ENCODE peak calls at places on chromosomes 12 and 14, in ten cellular contexts. One of them, this sample, is unnamed.

GRCh38 chr14:75204106-75204505 is 27.7 kb upstream of the TMED10 start:
- DNase-seq in uterus: no peak
- DNase-seq in central memory CD4-positive, alpha-beta T cell: no peak
- DNase-seq in RWPE2: no peak
- DNase-seq in GM19239: no peak
- DNase-seq in stimulated activated CD4-positive, alpha-beta T cell treated with anti-CD3 and anti-CD28 coated beads, Interleukin-12 subunit alpha, Interleukin-12 subunit beta, amount 100 ng/mL, for 48 hours: no peak
- DNase-seq in astrocyte of the spinal cord: peak
- DNase-seq in aorta: no peak
- DNase-seq in foreskin fibroblast: no peak
- DNase-seq in NCI-H774: no peak
- DNase-seq in this sample: no peak

GRCh38 chr14:55151601-55152000 is 22.5 kb downstream of the LGALS3 start:
- DNase-seq in NCI-H774: no peak
- DNase-seq in central memory CD4-positive, alpha-beta T cell: no peak
- DNase-seq in foreskin fibroblast: no peak
- DNase-seq in RWPE2: no peak
- DNase-seq in GM19239: no peak
- DNase-seq in uterus: no peak
- DNase-seq in aorta: no peak
- DNase-seq in stimulated activated CD4-positive, alpha-beta T cell treated with anti-CD3 and anti-CD28 coated beads, Interleukin-12 subunit alpha, Interleukin-12 subunit beta, amount 100 ng/mL, for 48 hours: no peak
- DNase-seq in astrocyte of the spinal cord: no peak
- DNase-seq in this sample: no peak

GRCh38 chr14:104107101-104107581 is 21.6 kb downstream of the ASPG start:
- DNase-seq in NCI-H774: no peak
- DNase-seq in uterus: peak
- DNase-seq in RWPE2: peak
- DNase-seq in foreskin fibroblast: no peak
- DNase-seq in aorta: no peak
- DNase-seq in stimulated activated CD4-positive, alpha-beta T cell treated with anti-CD3 and anti-CD28 coated beads, Interleukin-12 subunit alpha, Interleukin-12 subunit beta, amount 100 ng/mL, for 48 hours: no peak
- DNase-seq in astrocyte of the spinal cord: no peak
- DNase-seq in central memory CD4-positive, alpha-beta T cell: no peak
- DNase-seq in GM19239: no peak
- DNase-seq in this sample: no peak

GRCh38 chr14:79056879-79057278 is 886.7 kb downstream of the NRXN3 start:
- DNase-seq in central memory CD4-positive, alpha-beta T cell: no peak
- DNase-seq in uterus: no peak
- DNase-seq in foreskin fibroblast: peak
- DNase-seq in RWPE2: no peak
- DNase-seq in aorta: no peak
- DNase-seq in NCI-H774: no peak
- DNase-seq in GM19239: no peak
- DNase-seq in stimulated activated CD4-positive, alpha-beta T cell treated with anti-CD3 and anti-CD28 coated beads, Interleukin-12 subunit alpha, Interleukin-12 subunit beta, amount 100 ng/mL, for 48 hours: no peak
- DNase-seq in astrocyte of the spinal cord: peak
- DNase-seq in this sample: no peak

GRCh38 chr12:104533134-104533533 is 76.4 kb downstream of the CHST11 start:
- DNase-seq in astrocyte of the spinal cord: no peak
- DNase-seq in aorta: no peak
- DNase-seq in foreskin fibroblast: no peak
- DNase-seq in GM19239: no peak
- DNase-seq in central memory CD4-positive, alpha-beta T cell: no peak
- DNase-seq in stimulated activated CD4-positive, alpha-beta T cell treated with anti-CD3 and anti-CD28 coated beads, Interleukin-12 subunit alpha, Interleukin-12 subunit beta, amount 100 ng/mL, for 48 hours: no peak
- DNase-seq in uterus: no peak
- DNase-seq in RWPE2: no peak
- DNase-seq in NCI-H774: no peak
- DNase-seq in this sample: no peak

GRCh38 chr14:78917462-78917861 is 747.3 kb downstream of the NRXN3 start:
- DNase-seq in stimulated activated CD4-positive, alpha-beta T cell treated with anti-CD3 and anti-CD28 coated beads, Interleukin-12 subunit alpha, Interleukin-12 subunit beta, amount 100 ng/mL, for 48 hours: no peak
- DNase-seq in GM19239: no peak
- DNase-seq in foreskin fibroblast: no peak
- DNase-seq in RWPE2: no peak
- DNase-seq in astrocyte of the spinal cord: no peak
- DNase-seq in aorta: no peak
- DNase-seq in central memory CD4-positive, alpha-beta T cell: no peak
- DNase-seq in NCI-H774: no peak
- DNase-seq in uterus: no peak
- DNase-seq in this sample: no peak

GRCh38 chr14:96170961-96171592 is 33.6 kb upstream of the BDKRB2 start:
- DNase-seq in stimulated activated CD4-positive, alpha-beta T cell treated with anti-CD3 and anti-CD28 coated beads, Interleukin-12 subunit alpha, Interleukin-12 subunit beta, amount 100 ng/mL, for 48 hours: no peak
- DNase-seq in astrocyte of the spinal cord: no peak
- DNase-seq in foreskin fibroblast: no peak
- DNase-seq in NCI-H774: no peak
- DNase-seq in RWPE2: peak
- DNase-seq in aorta: no peak
- DNase-seq in GM19239: no peak
- DNase-seq in central memory CD4-positive, alpha-beta T cell: no peak
- DNase-seq in uterus: no peak
- DNase-seq in this sample: no peak

GRCh38 chr12:38998887-38999482 is 93.6 kb upstream of the CPNE8 start:
- DNase-seq in astrocyte of the spinal cord: no peak
- DNase-seq in foreskin fibroblast: no peak
- DNase-seq in NCI-H774: no peak
- DNase-seq in stimulated activated CD4-positive, alpha-beta T cell treated with anti-CD3 and anti-CD28 coated beads, Interleukin-12 subunit alpha, Interleukin-12 subunit beta, amount 100 ng/mL, for 48 hours: no peak
- DNase-seq in GM19239: no peak
- DNase-seq in aorta: no peak
- DNase-seq in central memory CD4-positive, alpha-beta T cell: no peak
- DNase-seq in uterus: no peak
- DNase-seq in RWPE2: no peak
- DNase-seq in this sample: no peak

GRCh38 chr12:130972589-130972950 is 18.9 kb downstream of the ADGRD1 start:
- DNase-seq in NCI-H774: no peak
- DNase-seq in RWPE2: no peak
- DNase-seq in stimulated activated CD4-positive, alpha-beta T cell treated with anti-CD3 and anti-CD28 coated beads, Interleukin-12 subunit alpha, Interleukin-12 subunit beta, amount 100 ng/mL, for 48 hours: no peak
- DNase-seq in uterus: no peak
- DNase-seq in astrocyte of the spinal cord: no peak
- DNase-seq in GM19239: no peak
- DNase-seq in central memory CD4-positive, alpha-beta T cell: no peak
- DNase-seq in foreskin fibroblast: no peak
- DNase-seq in aorta: no peak
- DNase-seq in this sample: no peak

GRCh38 chr12:124994435-124994975 is 1.1 kb downstream of the BRI3BP start:
- DNase-seq in foreskin fibroblast: no peak
- DNase-seq in uterus: no peak
- DNase-seq in RWPE2: no peak
- DNase-seq in stimulated activated CD4-positive, alpha-beta T cell treated with anti-CD3 and anti-CD28 coated beads, Interleukin-12 subunit alpha, Interleukin-12 subunit beta, amount 100 ng/mL, for 48 hours: no peak
- DNase-seq in NCI-H774: no peak
- DNase-seq in central memory CD4-positive, alpha-beta T cell: no peak
- DNase-seq in aorta: no peak
- DNase-seq in astrocyte of the spinal cord: peak
- DNase-seq in GM19239: no peak
- DNase-seq in this sample: no peak

GRCh38 chr12:74105434-74105833 is 432.2 kb upstream of the ATXN7L3B start:
- DNase-seq in uterus: no peak
- DNase-seq in GM19239: no peak
- DNase-seq in RWPE2: no peak
- DNase-seq in central memory CD4-positive, alpha-beta T cell: no peak
- DNase-seq in NCI-H774: no peak
- DNase-seq in aorta: no peak
- DNase-seq in astrocyte of the spinal cord: peak
- DNase-seq in foreskin fibroblast: no peak
- DNase-seq in stimulated activated CD4-positive, alpha-beta T cell treated with anti-CD3 and anti-CD28 coated beads, Interleukin-12 subunit alpha, Interleukin-12 subunit beta, amount 100 ng/mL, for 48 hours: no peak
- DNase-seq in this sample: no peak

GRCh38 chr12:38892090-38892786 is 13.2 kb downstream of the CPNE8 start:
- DNase-seq in astrocyte of the spinal cord: no peak
- DNase-seq in NCI-H774: no peak
- DNase-seq in central memory CD4-positive, alpha-beta T cell: no peak
- DNase-seq in uterus: no peak
- DNase-seq in GM19239: no peak
- DNase-seq in aorta: no peak
- DNase-seq in stimulated activated CD4-positive, alpha-beta T cell treated with anti-CD3 and anti-CD28 coated beads, Interleukin-12 subunit alpha, Interleukin-12 subunit beta, amount 100 ng/mL, for 48 hours: no peak
- DNase-seq in foreskin fibroblast: no peak
- DNase-seq in RWPE2: no peak
- DNase-seq in this sample: no peak

GRCh38 chr14:75469606-75470237 is 41.9 kb downstream of the JDP2 start:
- DNase-seq in aorta: peak
- DNase-seq in astrocyte of the spinal cord: no peak
- DNase-seq in central memory CD4-positive, alpha-beta T cell: no peak
- DNase-seq in foreskin fibroblast: no peak
- DNase-seq in uterus: no peak
- DNase-seq in RWPE2: no peak
- DNase-seq in NCI-H774: peak
- DNase-seq in GM19239: no peak
- DNase-seq in stimulated activated CD4-positive, alpha-beta T cell treated with anti-CD3 and anti-CD28 coated beads, Interleukin-12 subunit alpha, Interleukin-12 subunit beta, amount 100 ng/mL, for 48 hours: no peak
- DNase-seq in this sample: no peak

GRCh38 chr14:58955294-58955821 is 233.1 kb upstream of the DAAM1 start:
- DNase-seq in RWPE2: no peak
- DNase-seq in GM19239: no peak
- DNase-seq in foreskin fibroblast: no peak
- DNase-seq in aorta: no peak
- DNase-seq in NCI-H774: no peak
- DNase-seq in uterus: no peak
- DNase-seq in astrocyte of the spinal cord: peak
- DNase-seq in stimulated activated CD4-positive, alpha-beta T cell treated with anti-CD3 and anti-CD28 coated beads, Interleukin-12 subunit alpha, Interleukin-12 subunit beta, amount 100 ng/mL, for 48 hours: no peak
- DNase-seq in central memory CD4-positive, alpha-beta T cell: no peak
- DNase-seq in this sample: no peak

GRCh38 chr14:61860294-61860918 is 98.2 kb downstream of the SNAPC1 start:
- DNase-seq in aorta: peak
- DNase-seq in NCI-H774: no peak
- DNase-seq in stimulated activated CD4-positive, alpha-beta T cell treated with anti-CD3 and anti-CD28 coated beads, Interleukin-12 subunit alpha, Interleukin-12 subunit beta, amount 100 ng/mL, for 48 hours: peak
- DNase-seq in GM19239: peak
- DNase-seq in astrocyte of the spinal cord: peak
- DNase-seq in uterus: no peak
- DNase-seq in RWPE2: no peak
- DNase-seq in central memory CD4-positive, alpha-beta T cell: peak
- DNase-seq in foreskin fibroblast: peak
- DNase-seq in this sample: no peak

GRCh38 chr12:5085896-5086295 is 42.2 kb downstream of the KCNA5 start:
- DNase-seq in central memory CD4-positive, alpha-beta T cell: no peak
- DNase-seq in GM19239: no peak
- DNase-seq in aorta: no peak
- DNase-seq in NCI-H774: no peak
- DNase-seq in RWPE2: no peak
- DNase-seq in stimulated activated CD4-positive, alpha-beta T cell treated with anti-CD3 and anti-CD28 coated beads, Interleukin-12 subunit alpha, Interleukin-12 subunit beta, amount 100 ng/mL, for 48 hours: no peak
- DNase-seq in uterus: no peak
- DNase-seq in foreskin fibroblast: peak
- DNase-seq in astrocyte of the spinal cord: peak
- DNase-seq in this sample: no peak

GRCh38 chr14:76273346-76273745 is 102.6 kb upstream of the ESRRB start:
- DNase-seq in NCI-H774: no peak
- DNase-seq in foreskin fibroblast: no peak
- DNase-seq in RWPE2: no peak
- DNase-seq in stimulated activated CD4-positive, alpha-beta T cell treated with anti-CD3 and anti-CD28 coated beads, Interleukin-12 subunit alpha, Interleukin-12 subunit beta, amount 100 ng/mL, for 48 hours: no peak
- DNase-seq in uterus: no peak
- DNase-seq in aorta: no peak
- DNase-seq in GM19239: no peak
- DNase-seq in central memory CD4-positive, alpha-beta T cell: no peak
- DNase-seq in astrocyte of the spinal cord: no peak
- DNase-seq in this sample: no peak

GRCh38 chr14:26729851-26730250 is 132.0 kb upstream of the NOVA1 start:
- DNase-seq in NCI-H774: no peak
- DNase-seq in uterus: no peak
- DNase-seq in RWPE2: no peak
- DNase-seq in central memory CD4-positive, alpha-beta T cell: no peak
- DNase-seq in GM19239: no peak
- DNase-seq in astrocyte of the spinal cord: peak
- DNase-seq in foreskin fibroblast: peak
- DNase-seq in stimulated activated CD4-positive, alpha-beta T cell treated with anti-CD3 and anti-CD28 coated beads, Interleukin-12 subunit alpha, Interleukin-12 subunit beta, amount 100 ng/mL, for 48 hours: no peak
- DNase-seq in aorta: no peak
- DNase-seq in this sample: no peak

GRCh38 chr12:110244829-110245228 is 36.2 kb upstream of the ATP2A2 start:
- DNase-seq in GM19239: no peak
- DNase-seq in uterus: no peak
- DNase-seq in RWPE2: no peak
- DNase-seq in central memory CD4-positive, alpha-beta T cell: no peak
- DNase-seq in aorta: no peak
- DNase-seq in stimulated activated CD4-positive, alpha-beta T cell treated with anti-CD3 and anti-CD28 coated beads, Interleukin-12 subunit alpha, Interleukin-12 subunit beta, amount 100 ng/mL, for 48 hours: no peak
- DNase-seq in astrocyte of the spinal cord: no peak
- DNase-seq in NCI-H774: no peak
- DNase-seq in foreskin fibroblast: no peak
- DNase-seq in this sample: no peak

GRCh38 chr12:6072302-6072752 is 52.1 kb downstream of the VWF start:
- DNase-seq in foreskin fibroblast: peak
- DNase-seq in uterus: no peak
- DNase-seq in aorta: no peak
- DNase-seq in central memory CD4-positive, alpha-beta T cell: no peak
- DNase-seq in NCI-H774: no peak
- DNase-seq in astrocyte of the spinal cord: peak
- DNase-seq in stimulated activated CD4-positive, alpha-beta T cell treated with anti-CD3 and anti-CD28 coated beads, Interleukin-12 subunit alpha, Interleukin-12 subunit beta, amount 100 ng/mL, for 48 hours: no peak
- DNase-seq in RWPE2: no peak
- DNase-seq in GM19239: no peak
- DNase-seq in this sample: no peak

GRCh38 chr12:123059501-123059900 is 79.0 kb downstream of the ARL6IP4 start:
- DNase-seq in astrocyte of the spinal cord: no peak
- DNase-seq in foreskin fibroblast: peak
- DNase-seq in RWPE2: no peak
- DNase-seq in GM19239: no peak
- DNase-seq in stimulated activated CD4-positive, alpha-beta T cell treated with anti-CD3 and anti-CD28 coated beads, Interleukin-12 subunit alpha, Interleukin-12 subunit beta, amount 100 ng/mL, for 48 hours: no peak
- DNase-seq in aorta: no peak
- DNase-seq in uterus: no peak
- DNase-seq in NCI-H774: no peak
- DNase-seq in central memory CD4-positive, alpha-beta T cell: no peak
- DNase-seq in this sample: no peak

GRCh38 chr14:75283162-75283883 is 4.7 kb downstream of the FOS start:
- DNase-seq in astrocyte of the spinal cord: peak
- DNase-seq in central memory CD4-positive, alpha-beta T cell: peak
- DNase-seq in RWPE2: no peak
- DNase-seq in uterus: no peak
- DNase-seq in NCI-H774: no peak
- DNase-seq in foreskin fibroblast: no peak
- DNase-seq in aorta: peak
- DNase-seq in stimulated activated CD4-positive, alpha-beta T cell treated with anti-CD3 and anti-CD28 coated beads, Interleukin-12 subunit alpha, Interleukin-12 subunit beta, amount 100 ng/mL, for 48 hours: no peak
- DNase-seq in GM19239: no peak
- DNase-seq in this sample: peak

GRCh38 chr14:57293851-57294837 is 25.4 kb downstream of the AP5M1 start:
- DNase-seq in uterus: no peak
- DNase-seq in stimulated activated CD4-positive, alpha-beta T cell treated with anti-CD3 and anti-CD28 coated beads, Interleukin-12 subunit alpha, Interleukin-12 subunit beta, amount 100 ng/mL, for 48 hours: no peak
- DNase-seq in NCI-H774: no peak
- DNase-seq in RWPE2: no peak
- DNase-seq in central memory CD4-positive, alpha-beta T cell: no peak
- DNase-seq in GM19239: no peak
- DNase-seq in astrocyte of the spinal cord: peak
- DNase-seq in foreskin fibroblast: no peak
- DNase-seq in aorta: no peak
- DNase-seq in this sample: no peak

GRCh38 chr14:70726651-70727375 is 82.5 kb downstream of the MAP3K9 start:
- DNase-seq in GM19239: no peak
- DNase-seq in astrocyte of the spinal cord: no peak
- DNase-seq in foreskin fibroblast: no peak
- DNase-seq in aorta: no peak
- DNase-seq in RWPE2: no peak
- DNase-seq in stimulated activated CD4-positive, alpha-beta T cell treated with anti-CD3 and anti-CD28 coated beads, Interleukin-12 subunit alpha, Interleukin-12 subunit beta, amount 100 ng/mL, for 48 hours: no peak
- DNase-seq in uterus: no peak
- DNase-seq in central memory CD4-positive, alpha-beta T cell: no peak
- DNase-seq in NCI-H774: no peak
- DNase-seq in this sample: no peak